ENCODE peak calls at places on chromosomes 12 and 14, in ten cellular contexts. A is NT2/D1; Q is anterior cingulate cortex; K is heart right ventricle; E is GOT3; P is stimulated activated naive B cell treated with anti-CD40 and anti-IgM and Interleukin-4, amounts not matched to agents 10 μg/mL and 1 μg/mL and 100 μg/mL, for 72 hours; I is T follicular helper cell; V is stimulated activated CD4-positive, alpha-beta T cell treated with anti-CD3 and anti-CD28 coated beads, Interleukin-1b, Interleukin-23, amount 100 ng/mL, for 24 hours; Y is AG09319; N is activated CD4-positive, alpha-beta T cell treated with anti-CD3 and anti-CD28 coated beads, Interleukin-2, amount 50 U/mL, for 4 hours. W is an unnamed sample.

GRCh38 chr12:52119398-52120254 is 40.1 kb downstream of the SMIM41 start:
- DNase-seq in Y (no peak), A (peak; percentile 75), V (no peak), P (no peak), I (peak; percentile 9), Q (no peak), E (no peak), N (no peak), K (no peak), W (no peak)

GRCh38 chr12:67472551-67472950 is 176.0 kb upstream of the DYRK2 start:
- DNase-seq in I (no peak), Q (no peak), A (no peak), E (no peak), P (no peak), K (no peak), Y (no peak), N (no peak), V (no peak), W (no peak)

GRCh38 chr12:15592934-15593333 is 196.3 kb downstream of the EPS8 start:
- DNase-seq in A (no peak), N (no peak), E (no peak), V (no peak), P (no peak), Q (no peak), K (no peak), Y (no peak), I (no peak), W (no peak)

GRCh38 chr12:47280543-47281330 is 201.0 kb upstream of the AMIGO2 start:
- DNase-seq in V (no peak), K (no peak), E (no peak), N (no peak), A (no peak), P (no peak), I (no peak), Q (no peak), Y (no peak), W (no peak)

GRCh38 chr14:102227184-102227964 is 77.6 kb downstream of the MOK start:
- DNase-seq in E (no peak), N (no peak), Y (no peak), K (no peak), A (no peak), V (no peak), P (no peak), Q (no peak), I (no peak), W (no peak)

GRCh38 chr12:132444957-132445883 is 44.7 kb upstream of the FBRSL1 start:
- DNase-seq in Q (peak; percentile 20), N (peak; percentile 73), A (no peak), K (no peak), Y (no peak), V (peak; percentile 41), E (no peak), P (peak; percentile 76), I (peak; percentile 59), W (no peak)

GRCh38 chr12:52461693-52462092 is 9.7 kb upstream of the KRT6B start:
- DNase-seq in V (no peak), N (no peak), E (no peak), I (no peak), K (peak; percentile 23), Y (no peak), A (no peak), Q (no peak), P (no peak), W (no peak)

GRCh38 chr14:69620211-69620611 is 8.8 kb downstream of the SUSD6 start:
- DNase-seq in E (no peak), N (no peak), Q (no peak), Y (no peak), P (no peak), V (no peak), K (no peak), I (no peak), A (no peak), W (no peak)

GRCh38 chr14:79016828-79017505 is 846.8 kb downstream of the NRXN3 start:
- DNase-seq in E (peak; percentile 1), I (no peak), Q (no peak), Y (peak; percentile 22), N (no peak), V (no peak), P (no peak), K (no peak), A (no peak), W (no peak)

GRCh38 chr12:115337693-115338543 is 653.9 kb upstream of the TBX3 start:
- DNase-seq in I (no peak), A (no peak), N (no peak), Q (no peak), E (peak; percentile 17), V (no peak), Y (peak; percentile 49), K (peak; percentile 18), P (no peak), W (no peak)

GRCh38 chr12:68886636-68887572 is 46.1 kb downstream of the CPM start:
- DNase-seq in V (no peak), Y (no peak), A (no peak), N (no peak), Q (no peak), I (no peak), K (no peak), P (no peak), E (no peak), W (no peak)

GRCh38 chr12:111409403-111410228 is 3.9 kb downstream of the SH2B3 start:
- DNase-seq in Q (peak; percentile 45), A (no peak), E (no peak), V (no peak), P (no peak), Y (no peak), I (no peak), K (peak; percentile 83), N (peak; percentile 42), W (no peak)

GRCh38 chr12:111396726-111397445 is 8.8 kb upstream of the SH2B3 start:
- DNase-seq in N (peak; percentile 83), Y (peak; percentile 87), V (peak; percentile 84), P (peak; percentile 78), K (peak; percentile 91), I (peak; percentile 79), A (peak; percentile 77), E (peak; percentile 42), Q (peak; percentile 88), W (peak; percentile 50)

GRCh38 chr12:57089259-57090245 is 638 bp downstream of the NAB2 start:
- DNase-seq in E (no peak), V (no peak), Y (no peak), N (peak; percentile 50), Q (peak; percentile 67), I (no peak), A (no peak), K (peak; percentile 81), P (no peak), W (peak; percentile 23)

GRCh38 chr14:103628221-103628683 is 759 bp upstream of the KLC1 start:
- DNase-seq in N (no peak), A (no peak), P (peak; percentile 47), Y (peak; percentile 52), K (peak; percentile 83), Q (peak; percentile 34), E (peak; percentile 12), I (no peak), V (no peak), W (peak; percentile 26)

GRCh38 chr14:24699052-24699451 is 65.1 kb upstream of the GZMB start:
- DNase-seq in Y (no peak), P (no peak), K (no peak), V (no peak), E (no peak), N (no peak), I (no peak), A (no peak), Q (no peak), W (no peak)

GRCh38 chr12:15899282-15899870 is 11.8 kb upstream of the DERA start:
- DNase-seq in A (no peak), Y (no peak), V (no peak), N (no peak), E (no peak), Q (no peak), I (no peak), K (no peak), P (no peak), W (no peak)

GRCh38 chr14:94079891-94080605 is 954 bp downstream of the DDX24 start:
- DNase-seq in Q (no peak), N (no peak), A (no peak), Y (no peak), K (no peak), P (no peak), V (no peak), E (no peak), I (no peak), W (no peak)

GRCh38 chr14:68795602-68796417 is 2.9 kb upstream of the ZFP36L1 start:
- DNase-seq in V (no peak), A (no peak), Q (peak; percentile 70), I (peak; percentile 71), N (peak; percentile 76), Y (no peak), P (peak; percentile 87), E (peak; percentile 6), K (peak; percentile 89), W (peak; percentile 53)

GRCh38 chr14:55752580-55753365 is 172.8 kb downstream of the KTN1 start:
- DNase-seq in E (no peak), I (no peak), P (no peak), V (no peak), N (no peak), K (no peak), Y (peak; percentile 7), Q (no peak), A (peak; percentile 72), W (no peak)

GRCh38 chr14:102088012-102088792 is 1.4 kb upstream of the HSP90AA1 start:
- DNase-seq in N (peak; percentile 56), Q (peak; percentile 59), K (peak; percentile 52), I (peak; percentile 9), V (peak; percentile 25), E (no peak), P (peak; percentile 45), Y (no peak), A (no peak), W (no peak)

GRCh38 chr12:101783150-101783549 is 43.9 kb upstream of the SYCP3 start:
- DNase-seq in A (no peak), P (no peak), E (no peak), Y (no peak), V (no peak), N (no peak), K (no peak), Q (no peak), I (no peak), W (no peak)

W was measured in caudate nucleus.